ENCODE peak calls at places on chromosomes 5 and 9, in nine cellular contexts. C is fibroblast of lung, N is tibial artery, V is upper lobe of right lung, E is AG04450, X is heart right ventricle, S is A549, L is GM23338, H is IMR-90. R is an unnamed sample.

GRCh38 chr5:68464424-68464823 is 248.9 kb downstream of the PIK3R1 start:
- DNase-seq in V (no peak), X (no peak), L (no peak), E (no peak), C (peak; percentile 57), N (no peak), S (no peak), H (peak; percentile 36), R (peak; percentile 70)

GRCh38 chr5:35129276-35129675 is 81.5 kb upstream of the AGXT2 start:
- DNase-seq in S (no peak), C (peak; percentile 97), E (no peak), X (no peak), L (no peak), V (no peak), N (no peak), H (peak; percentile 96), R (no peak)

GRCh38 chr9:114311571-114312512 is 11.1 kb upstream of the ORM1 start:
- DNase-seq in H (no peak), X (no peak), E (no peak), L (no peak), N (peak; percentile 32), S (no peak), V (peak; percentile 30), C (no peak), R (no peak)

GRCh38 chr9:89999534-90000370 is 394.9 kb downstream of the GADD45G start:
- DNase-seq in S (peak; percentile 18), E (no peak), L (peak; percentile 6), V (peak; percentile 84), H (peak; percentile 55), C (peak; percentile 68), N (peak; percentile 96), X (peak; percentile 81), R (no peak)

GRCh38 chr9:137045294-137046093 is 483 bp downstream of the NPDC1 start:
- DNase-seq in S (no peak), N (no peak), E (no peak), L (peak; percentile 78), H (peak; percentile 38), C (peak; percentile 59), X (no peak), V (no peak), R (no peak)

GRCh38 chr5:69492391-69493234 is at the start of gene OCLN:
- DNase-seq in X (no peak), E (no peak), N (no peak), S (peak; percentile 87), C (peak; percentile 30), V (peak; percentile 92), L (peak; percentile 95), H (no peak), R (no peak)

GRCh38 chr5:173423452-173424117 is 95.4 kb upstream of the STC2 start:
- DNase-seq in E (no peak), V (no peak), L (no peak), X (no peak), C (no peak), S (no peak), N (no peak), H (no peak), R (no peak)

GRCh38 chr9:13142776-13143175 is 136.7 kb downstream of the MPDZ start:
- DNase-seq in L (no peak), H (no peak), N (no peak), C (no peak), X (no peak), E (no peak), S (no peak), V (no peak), R (no peak)

GRCh38 chr5:173764321-173765029 is 123.7 kb upstream of the CPEB4 start:
- DNase-seq in H (peak; percentile 96), E (peak; percentile 89), C (peak; percentile 96), L (peak; percentile 34), S (peak; percentile 96), N (peak; percentile 86), V (peak; percentile 87), X (peak; percentile 79), R (peak; percentile 91)

GRCh38 chr9:86801246-86801645 is 146.1 kb downstream of the GAS1 start:
- DNase-seq in C (peak; percentile 23), L (peak; percentile 50), X (no peak), E (no peak), N (no peak), H (peak; percentile 15), V (no peak), S (no peak), R (no peak)

GRCh38 chr5:176178789-176179188 is 59.4 kb upstream of the SIMC1 start:
- DNase-seq in C (no peak), S (no peak), H (no peak), L (no peak), V (no peak), N (no peak), X (no peak), E (no peak), R (no peak)

GRCh38 chr5:146825033-146825432 is 53.5 kb downstream of the PPP2R2B start:
- DNase-seq in C (peak; percentile 54), N (no peak), E (no peak), V (no peak), L (peak; percentile 79), X (peak; percentile 21), H (peak; percentile 11), S (no peak), R (no peak)

GRCh38 chr5:10567781-10568321 is 4.0 kb downstream of the ANKRD33B start:
- DNase-seq in E (peak; percentile 55), L (no peak), N (no peak), S (no peak), V (no peak), X (no peak), H (peak; percentile 75), C (peak; percentile 45), R (no peak)

DNA sequence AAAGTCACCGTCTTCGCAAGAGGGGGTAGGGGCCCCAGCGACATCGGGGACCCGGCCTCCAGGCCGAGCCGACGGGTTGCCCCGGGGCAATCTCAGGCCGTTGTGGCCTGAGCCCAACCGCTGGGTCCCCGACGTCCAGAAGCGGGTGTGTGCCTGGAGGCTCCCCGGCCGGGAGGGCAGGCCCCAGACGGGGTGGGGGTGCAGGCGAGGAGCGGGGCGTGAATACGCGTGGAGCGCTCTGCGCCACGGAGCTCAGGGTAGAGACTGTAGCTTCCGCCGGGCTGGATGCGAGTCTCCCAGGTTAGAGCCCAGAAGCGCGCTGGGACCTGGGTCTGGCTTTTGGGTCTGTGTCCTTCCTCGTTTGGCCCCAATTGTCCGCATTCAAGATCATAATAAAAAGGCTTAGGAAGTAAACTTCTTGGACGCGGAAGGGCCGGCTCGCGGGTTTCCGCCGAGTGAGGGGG is 3.5 kb downstream of the BARX1 start:
- DNase-seq in L (peak; percentile 31), V (no peak), N (no peak), C (no peak), X (no peak), E (no peak), H (no peak), S (no peak), R (no peak)
- H3K4me3 ChIP-seq in L (peak overlapping the region; percentile 59), V (peak overlapping the region; percentile 52), N (peak overlapping the region; percentile 61), C (no peak overlapping the region), X (peak overlapping the region; percentile 54), E (no peak overlapping the region), H (no peak overlapping the region), S (no peak overlapping the region), R (no peak overlapping the region)

GRCh38 chr5:177377851-177378776 is 6.1 kb upstream of the SLC34A1 start:
- DNase-seq in L (no peak), H (no peak), S (no peak), X (no peak), E (no peak), C (no peak), V (no peak), N (no peak), R (no peak)
- TF ChIP-seq CTCF in L (peak; percentile 38), H (no peak), S (no peak), X (no peak), E (no peak), C (no peak), V (no peak), N (no peak), R (peak; percentile 22)

GRCh38 chr5:80282054-80282453 is 26.2 kb upstream of the SERINC5 start:
- DNase-seq in S (no peak), X (no peak), V (no peak), L (no peak), C (no peak), N (no peak), H (no peak), E (no peak), R (no peak)

GRCh38 chr5:80288177-80288576 is 31.6 kb upstream of the SPZ1 start:
- DNase-seq in V (no peak), L (no peak), H (no peak), S (no peak), C (no peak), X (no peak), E (no peak), N (no peak), R (no peak)

GRCh38 chr5:80283360-80283759 is 27.5 kb upstream of the SERINC5 start:
- DNase-seq in C (no peak), S (no peak), E (no peak), X (no peak), N (no peak), V (no peak), H (no peak), L (no peak), R (no peak)

GRCh38 chr5:80289320-80289719 is 30.5 kb upstream of the SPZ1 start:
- DNase-seq in V (no peak), L (no peak), E (no peak), N (no peak), S (no peak), C (no peak), H (no peak), X (no peak), R (no peak)

GRCh38 chr5:80284720-80285119 is 28.9 kb upstream of the SERINC5 start:
- DNase-seq in H (no peak), C (no peak), E (no peak), V (no peak), X (no peak), L (no peak), N (no peak), S (no peak), R (no peak)
- H3K4me3 ChIP-seq in H (no peak overlapping the region), C (no peak overlapping the region), E (no peak overlapping the region), V (no peak overlapping the region), X (no peak overlapping the region), L (no peak overlapping the region), N (no peak overlapping the region), S (no peak overlapping the region), R (no peak overlapping the region)

DNA sequence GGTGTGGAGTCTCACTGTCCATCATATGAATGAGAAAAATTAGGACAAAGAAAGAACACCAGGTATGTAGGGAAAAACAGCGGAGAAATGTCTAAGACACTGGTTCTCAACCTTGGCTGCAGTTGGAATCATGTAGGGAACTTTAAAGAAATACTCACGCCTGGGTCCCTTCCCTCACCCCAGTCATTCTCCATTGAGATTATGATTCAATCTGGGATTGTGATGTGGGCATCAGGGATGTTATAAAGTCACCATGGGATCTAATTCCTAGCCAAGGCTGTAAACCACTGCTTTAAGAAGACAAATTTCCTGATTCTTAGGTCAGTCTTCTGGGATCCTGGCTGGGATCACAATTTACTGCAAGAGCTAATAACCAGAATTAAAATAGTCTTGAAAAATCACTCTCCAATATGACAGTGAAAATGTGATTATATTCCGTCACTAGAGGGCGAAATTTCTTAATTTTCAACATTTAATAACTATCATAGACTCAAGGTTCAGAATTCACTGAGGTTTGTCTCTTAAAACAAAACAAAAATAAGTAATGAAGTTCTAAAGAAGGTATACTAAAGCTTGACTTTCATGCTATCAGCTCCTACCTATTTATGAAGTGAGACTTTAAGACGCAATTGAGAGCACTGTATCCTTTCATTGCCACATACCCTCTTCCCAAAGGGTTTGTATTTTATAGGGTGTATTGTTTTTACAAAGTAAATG is 60.5 kb downstream of the GLDC start:
- DNase-seq in E (no peak), X (no peak), H (peak; percentile 40), N (no peak), V (no peak), C (peak; percentile 36), S (peak; percentile 26), L (peak; percentile 46), R (no peak)
- TF ChIP-seq CTCF in E (peak; percentile 46), X (peak; percentile 64), H (peak; percentile 51), N (peak; percentile 34), V (peak; percentile 56), C (peak; percentile 37), S (peak; percentile 79), L (no peak), R (no peak)

GRCh38 chr5:59587489-59588337 is 305.8 kb downstream of the PDE4D start:
- DNase-seq in E (peak; percentile 30), L (peak; percentile 88), X (peak; percentile 43), C (peak; percentile 87), H (peak; percentile 52), N (peak; percentile 70), S (peak; percentile 39), V (peak; percentile 68), R (no peak)
- H3K4me3 ChIP-seq in E (peak overlapping the region; percentile 34), L (peak overlapping the region; percentile 37), X (peak overlapping the region; percentile 41), C (peak overlapping the region; percentile 43), H (no peak overlapping the region), N (peak overlapping the region; percentile 44), S (peak overlapping the region; percentile 63), V (peak overlapping the region; percentile 28), R (peak overlapping the region; percentile 76)

R was measured in epithelial cell of proximal tubule.